ENCODE peak calls at places on chromosomes 1 and 21, in six cellular contexts. One of them, this sample, is unnamed.

GRCh38 chr1:47871799-47872353 is 125.3 kb downstream of the TRABD2B start:
- DNase-seq in activated naive CD8-positive, alpha-beta T cell treated with anti-CD3 and anti-CD28 coated beads, Interleukin-2, amount 10 ng/mL, durations not matched to agents 7 days and 5 days: no peak
- DNase-seq in stimulated activated CD4-positive, alpha-beta T cell treated with anti-CD3 and anti-CD28 coated beads, Interleukin-1b, Interleukin-23, amount 100 ng/mL, for 4 hours: no peak
- DNase-seq in omental fat pad: no peak
- DNase-seq in GM03348: no peak
- DNase-seq in CD8-positive, alpha-beta T cell: no peak
- DNase-seq in this sample: no peak

GRCh38 chr21:41634211-41634694 is 126.3 kb upstream of the TMPRSS2 start:
- DNase-seq in activated naive CD8-positive, alpha-beta T cell treated with anti-CD3 and anti-CD28 coated beads, Interleukin-2, amount 10 ng/mL, durations not matched to agents 7 days and 5 days: no peak
- DNase-seq in stimulated activated CD4-positive, alpha-beta T cell treated with anti-CD3 and anti-CD28 coated beads, Interleukin-1b, Interleukin-23, amount 100 ng/mL, for 4 hours: no peak
- DNase-seq in omental fat pad: no peak
- DNase-seq in GM03348: no peak
- DNase-seq in CD8-positive, alpha-beta T cell: no peak
- DNase-seq in this sample: no peak

GRCh38 chr1:8395433-8395866 is 77.5 kb downstream of the SLC45A1 start:
- DNase-seq in activated naive CD8-positive, alpha-beta T cell treated with anti-CD3 and anti-CD28 coated beads, Interleukin-2, amount 10 ng/mL, durations not matched to agents 7 days and 5 days: no peak
- DNase-seq in stimulated activated CD4-positive, alpha-beta T cell treated with anti-CD3 and anti-CD28 coated beads, Interleukin-1b, Interleukin-23, amount 100 ng/mL, for 4 hours: no peak
- DNase-seq in omental fat pad: no peak
- DNase-seq in GM03348: no peak
- DNase-seq in CD8-positive, alpha-beta T cell: no peak
- DNase-seq in this sample: no peak

GRCh38 chr1:9321480-9321849 is 28.8 kb downstream of the SPSB1 start:
- DNase-seq in activated naive CD8-positive, alpha-beta T cell treated with anti-CD3 and anti-CD28 coated beads, Interleukin-2, amount 10 ng/mL, durations not matched to agents 7 days and 5 days: no peak
- DNase-seq in stimulated activated CD4-positive, alpha-beta T cell treated with anti-CD3 and anti-CD28 coated beads, Interleukin-1b, Interleukin-23, amount 100 ng/mL, for 4 hours: no peak
- DNase-seq in omental fat pad: no peak
- DNase-seq in GM03348: peak
- DNase-seq in CD8-positive, alpha-beta T cell: no peak
- DNase-seq in this sample: no peak

GRCh38 chr1:84259376-84259775 is 42.1 kb upstream of the SAMD13 start:
- DNase-seq in activated naive CD8-positive, alpha-beta T cell treated with anti-CD3 and anti-CD28 coated beads, Interleukin-2, amount 10 ng/mL, durations not matched to agents 7 days and 5 days: no peak
- DNase-seq in stimulated activated CD4-positive, alpha-beta T cell treated with anti-CD3 and anti-CD28 coated beads, Interleukin-1b, Interleukin-23, amount 100 ng/mL, for 4 hours: no peak
- DNase-seq in omental fat pad: no peak
- DNase-seq in GM03348: no peak
- DNase-seq in CD8-positive, alpha-beta T cell: no peak
- DNase-seq in this sample: no peak

GRCh38 chr1:230104395-230105244 is 37.6 kb downstream of the GALNT2 start:
- DNase-seq in activated naive CD8-positive, alpha-beta T cell treated with anti-CD3 and anti-CD28 coated beads, Interleukin-2, amount 10 ng/mL, durations not matched to agents 7 days and 5 days: peak
- DNase-seq in stimulated activated CD4-positive, alpha-beta T cell treated with anti-CD3 and anti-CD28 coated beads, Interleukin-1b, Interleukin-23, amount 100 ng/mL, for 4 hours: peak
- DNase-seq in omental fat pad: peak
- DNase-seq in GM03348: peak
- DNase-seq in CD8-positive, alpha-beta T cell: peak
- DNase-seq in this sample: no peak

GRCh38 chr1:5992814-5993552 is 758 bp upstream of the NPHP4 start:
- DNase-seq in activated naive CD8-positive, alpha-beta T cell treated with anti-CD3 and anti-CD28 coated beads, Interleukin-2, amount 10 ng/mL, durations not matched to agents 7 days and 5 days: peak
- DNase-seq in stimulated activated CD4-positive, alpha-beta T cell treated with anti-CD3 and anti-CD28 coated beads, Interleukin-1b, Interleukin-23, amount 100 ng/mL, for 4 hours: no peak
- DNase-seq in omental fat pad: no peak
- DNase-seq in GM03348: peak
- DNase-seq in CD8-positive, alpha-beta T cell: no peak
- DNase-seq in this sample: no peak

GRCh38 chr1:221992427-221992826 is 250.5 kb upstream of the DUSP10 start:
- DNase-seq in activated naive CD8-positive, alpha-beta T cell treated with anti-CD3 and anti-CD28 coated beads, Interleukin-2, amount 10 ng/mL, durations not matched to agents 7 days and 5 days: no peak
- DNase-seq in stimulated activated CD4-positive, alpha-beta T cell treated with anti-CD3 and anti-CD28 coated beads, Interleukin-1b, Interleukin-23, amount 100 ng/mL, for 4 hours: no peak
- DNase-seq in omental fat pad: no peak
- DNase-seq in GM03348: no peak
- DNase-seq in CD8-positive, alpha-beta T cell: no peak
- DNase-seq in this sample: no peak

GRCh38 chr1:17212487-17213121 is 7.7 kb downstream of the PADI1 start:
- DNase-seq in activated naive CD8-positive, alpha-beta T cell treated with anti-CD3 and anti-CD28 coated beads, Interleukin-2, amount 10 ng/mL, durations not matched to agents 7 days and 5 days: peak
- DNase-seq in stimulated activated CD4-positive, alpha-beta T cell treated with anti-CD3 and anti-CD28 coated beads, Interleukin-1b, Interleukin-23, amount 100 ng/mL, for 4 hours: peak
- DNase-seq in omental fat pad: no peak
- DNase-seq in GM03348: peak
- DNase-seq in CD8-positive, alpha-beta T cell: peak
- DNase-seq in this sample: no peak

GRCh38 chr1:247407180-247407616 is 8.8 kb upstream of the NLRP3 start:
- DNase-seq in activated naive CD8-positive, alpha-beta T cell treated with anti-CD3 and anti-CD28 coated beads, Interleukin-2, amount 10 ng/mL, durations not matched to agents 7 days and 5 days: peak
- DNase-seq in stimulated activated CD4-positive, alpha-beta T cell treated with anti-CD3 and anti-CD28 coated beads, Interleukin-1b, Interleukin-23, amount 100 ng/mL, for 4 hours: no peak
- DNase-seq in omental fat pad: no peak
- DNase-seq in GM03348: no peak
- DNase-seq in CD8-positive, alpha-beta T cell: peak
- DNase-seq in this sample: no peak

GRCh38 chr1:199684686-199685273 is 342.7 kb upstream of the NR5A2 start:
- DNase-seq in activated naive CD8-positive, alpha-beta T cell treated with anti-CD3 and anti-CD28 coated beads, Interleukin-2, amount 10 ng/mL, durations not matched to agents 7 days and 5 days: no peak
- DNase-seq in stimulated activated CD4-positive, alpha-beta T cell treated with anti-CD3 and anti-CD28 coated beads, Interleukin-1b, Interleukin-23, amount 100 ng/mL, for 4 hours: peak
- DNase-seq in omental fat pad: no peak
- DNase-seq in GM03348: peak
- DNase-seq in CD8-positive, alpha-beta T cell: no peak
- DNase-seq in this sample: peak

GRCh38 chr1:208270679-208271111 is 26.5 kb upstream of the PLXNA2 start:
- DNase-seq in activated naive CD8-positive, alpha-beta T cell treated with anti-CD3 and anti-CD28 coated beads, Interleukin-2, amount 10 ng/mL, durations not matched to agents 7 days and 5 days: no peak
- DNase-seq in stimulated activated CD4-positive, alpha-beta T cell treated with anti-CD3 and anti-CD28 coated beads, Interleukin-1b, Interleukin-23, amount 100 ng/mL, for 4 hours: no peak
- DNase-seq in omental fat pad: no peak
- DNase-seq in GM03348: no peak
- DNase-seq in CD8-positive, alpha-beta T cell: no peak
- DNase-seq in this sample: peak

GRCh38 chr1:192588546-192588945 is 13.0 kb downstream of the RGS1 start:
- DNase-seq in activated naive CD8-positive, alpha-beta T cell treated with anti-CD3 and anti-CD28 coated beads, Interleukin-2, amount 10 ng/mL, durations not matched to agents 7 days and 5 days: no peak
- DNase-seq in stimulated activated CD4-positive, alpha-beta T cell treated with anti-CD3 and anti-CD28 coated beads, Interleukin-1b, Interleukin-23, amount 100 ng/mL, for 4 hours: no peak
- DNase-seq in omental fat pad: no peak
- DNase-seq in GM03348: peak
- DNase-seq in CD8-positive, alpha-beta T cell: no peak
- DNase-seq in this sample: no peak

This sample was measured in NCI-H446.